ENCODE peak calls at places on chromosomes 11 and 22, in six cellular contexts. O is tibial nerve; G is GM03348; R is posterior vena cava; U is neural crest cell; K is naive thymus-derived CD8-positive, alpha-beta T cell. Y is an unnamed sample.

GRCh38 chr22:27835446-27835845 is 33.9 kb upstream of the MN1 start:
- DNase-seq in O (no peak), G (no peak), R (peak), U (no peak), K (no peak), Y (no peak)

GRCh38 chr11:2837096-2837601 is 48.4 kb downstream of the CDKN1C start:
- DNase-seq in O (peak), G (peak), R (peak), U (peak), K (no peak), Y (no peak)

GRCh38 chr22:48718818-48719500 is 1108.7 kb downstream of the BRD1 start:
- DNase-seq in O (no peak), G (peak), R (peak), U (no peak), K (no peak), Y (no peak)

GRCh38 chr11:105333153-105333552 is 193.6 kb upstream of the CARD18 start:
- DNase-seq in O (no peak), G (no peak), R (no peak), U (no peak), K (no peak), Y (no peak)

GRCh38 chr22:45708145-45708544 is 36.5 kb downstream of the ATXN10 start:
- DNase-seq in O (no peak), G (no peak), R (no peak), U (no peak), K (no peak), Y (no peak)

GRCh38 chr11:10633261-10633660 is 60.3 kb downstream of the IRAG1 start:
- DNase-seq in O (no peak), G (no peak), R (no peak), U (no peak), K (no peak), Y (no peak)

GRCh38 chr11:13772223-13773046 is 104.0 kb downstream of the FAR1 start:
- DNase-seq in O (no peak), G (peak), R (no peak), U (peak), K (no peak), Y (peak)

GRCh38 chr22:18112440-18112839 is 1.8 kb downstream of the TUBA8 start:
- DNase-seq in O (no peak), G (no peak), R (peak), U (no peak), K (no peak), Y (no peak)

GRCh38 chr11:12767577-12767976 is 93.4 kb downstream of the TEAD1 start:
- DNase-seq in O (no peak), G (no peak), R (no peak), U (no peak), K (no peak), Y (no peak)

GRCh38 chr11:105137286-105137685 is 2.3 kb downstream of the CARD18 start:
- DNase-seq in O (no peak), G (no peak), R (no peak), U (no peak), K (no peak), Y (no peak)

GRCh38 chr11:75858042-75858441 is 43.0 kb downstream of the UVRAG start:
- DNase-seq in O (no peak), G (no peak), R (no peak), U (no peak), K (no peak), Y (no peak)

GRCh38 chr11:79062814-79063762 is 377.7 kb downstream of the TENM4 start:
- DNase-seq in O (no peak), G (peak), R (no peak), U (peak), K (no peak), Y (no peak)

GRCh38 chr22:29700949-29701927 is 18.6 kb upstream of the CABP7 start:
- DNase-seq in O (no peak), G (no peak), R (no peak), U (no peak), K (no peak), Y (no peak)

GRCh38 chr11:26088391-26088790 is 243.5 kb upstream of the ANO3 start:
- DNase-seq in O (no peak), G (peak), R (no peak), U (no peak), K (no peak), Y (no peak)

GRCh38 chr11:134289789-134290188 is 13.6 kb downstream of the GLB1L3 start:
- DNase-seq in O (no peak), G (no peak), R (no peak), U (no peak), K (no peak), Y (no peak)

GRCh38 chr11:62905286-62905685 is 15.9 kb downstream of the CHRM1 start:
- DNase-seq in O (no peak), G (no peak), R (no peak), U (no peak), K (no peak), Y (no peak)